ENCODE peak calls at places on chromosomes 1 and 21, in six cellular contexts. B is fibroblast of pulmonary artery, D is psoas muscle, G is hepatocyte, H is RWPE1, L is nephron progenitor cell. C is an unnamed sample.

GRCh38 chr1:240497908-240498307 is 114.0 kb downstream of the GREM2 start:
- DNase-seq in B (no peak), D (no peak), G (no peak), H (no peak), L (no peak), C (no peak)

GRCh38 chr1:177780096-177780700 is 189.7 kb downstream of the SEC16B start:
- DNase-seq in B (peak; percentile 76), D (no peak), G (peak; percentile 69), H (peak; percentile 48), L (no peak), C (peak; percentile 36)

GRCh38 chr1:97017895-97018294 is 296.3 kb downstream of the PTBP2 start:
- DNase-seq in B (no peak), D (no peak), G (peak; percentile 6), H (no peak), L (no peak), C (no peak)

GRCh38 chr1:15214507-15214906 is 32.5 kb upstream of the FHAD1 start:
- DNase-seq in B (peak; percentile 52), D (no peak), G (peak; percentile 76), H (no peak), L (peak; percentile 71), C (no peak)

GRCh38 chr21:34889537-34890257 is 159.4 kb downstream of the RUNX1 start:
- DNase-seq in B (peak; percentile 80), D (peak; percentile 84), G (peak; percentile 94), H (peak; percentile 74), L (peak; percentile 81), C (no peak)

GRCh38 chr1:228882041-228882784 is 146.9 kb downstream of the RHOU start:
- DNase-seq in B (no peak), D (no peak), G (no peak), H (no peak), L (no peak), C (no peak)

GRCh38 chr1:107704911-107705310 is 260.1 kb downstream of the VAV3 start:
- DNase-seq in B (no peak), D (no peak), G (no peak), H (no peak), L (no peak), C (no peak)

GRCh38 chr1:1832820-1833219 is 54.5 kb upstream of the NADK start:
- DNase-seq in B (no peak), D (no peak), G (no peak), H (no peak), L (no peak), C (no peak)

GRCh38 chr1:116679091-116679827 is 11.7 kb upstream of the IGSF3 start:
- DNase-seq in B (no peak), D (no peak), G (no peak), H (no peak), L (no peak), C (no peak)
- TF ChIP-seq CTCF in B (no peak), D (no peak), G (peak; percentile 13), H (no peak), L (no peak), C (no peak)

GRCh38 chr1:115793162-115793561 is 24.6 kb upstream of the CASQ2 start:
- DNase-seq in B (no peak), D (no peak), G (no peak), H (no peak), L (no peak), C (no peak)
- TF ChIP-seq CTCF in B (no peak), D (no peak), G (no peak), H (no peak), L (no peak), C (no peak)

GRCh38 chr1:205456383-205456867 is 580 bp upstream of the BLACAT1 start:
- DNase-seq in B (no peak), D (no peak), G (no peak), H (no peak), L (peak; percentile 45), C (no peak)
- TF ChIP-seq CTCF in B (no peak), D (no peak), G (no peak), H (no peak), L (peak; percentile 9), C (no peak)

DNA sequence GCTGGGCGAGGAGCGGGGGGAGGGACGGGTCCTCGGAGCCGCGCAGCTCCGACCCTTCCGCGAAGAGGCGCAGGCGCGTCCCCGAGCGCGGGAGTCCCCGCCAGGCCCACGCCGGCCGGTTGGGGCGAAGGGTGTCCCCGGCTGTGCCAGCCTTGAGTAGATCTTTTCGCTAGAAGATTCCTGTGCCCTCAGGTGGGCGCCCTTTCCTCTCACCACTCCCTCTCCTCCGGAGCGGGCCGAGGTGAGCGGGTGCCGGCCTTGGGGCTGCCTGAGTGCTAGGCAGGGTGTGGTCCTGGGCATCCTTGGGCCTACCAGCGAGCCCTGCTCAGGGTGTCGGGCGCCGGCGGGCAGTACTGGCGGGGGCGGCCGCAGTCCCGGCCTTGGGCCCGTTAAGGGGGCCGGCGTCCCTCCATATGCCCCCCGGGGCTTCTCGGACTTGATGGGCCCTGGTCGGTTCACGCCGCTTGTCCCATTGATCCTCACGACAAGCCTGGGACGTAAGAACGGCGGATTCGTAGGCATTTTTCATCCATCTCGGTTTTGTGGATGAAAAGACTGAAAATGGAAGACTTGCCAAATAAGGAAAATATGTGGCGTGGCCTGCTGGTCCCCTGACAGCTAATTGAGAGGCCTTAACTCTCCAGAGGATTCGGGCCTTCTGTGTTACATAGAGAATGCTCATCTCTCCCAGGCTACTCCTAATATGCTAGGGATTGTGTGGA is 712 bp downstream of the DEGS1 start:
- DNase-seq in B (peak; percentile 62), D (peak; percentile 65), G (peak; percentile 75), H (peak; percentile 50), L (peak; percentile 62), C (peak; percentile 46)
- TF ChIP-seq CTCF in B (no peak), D (no peak), G (peak; percentile 4), H (no peak), L (no peak), C (no peak)

DNA sequence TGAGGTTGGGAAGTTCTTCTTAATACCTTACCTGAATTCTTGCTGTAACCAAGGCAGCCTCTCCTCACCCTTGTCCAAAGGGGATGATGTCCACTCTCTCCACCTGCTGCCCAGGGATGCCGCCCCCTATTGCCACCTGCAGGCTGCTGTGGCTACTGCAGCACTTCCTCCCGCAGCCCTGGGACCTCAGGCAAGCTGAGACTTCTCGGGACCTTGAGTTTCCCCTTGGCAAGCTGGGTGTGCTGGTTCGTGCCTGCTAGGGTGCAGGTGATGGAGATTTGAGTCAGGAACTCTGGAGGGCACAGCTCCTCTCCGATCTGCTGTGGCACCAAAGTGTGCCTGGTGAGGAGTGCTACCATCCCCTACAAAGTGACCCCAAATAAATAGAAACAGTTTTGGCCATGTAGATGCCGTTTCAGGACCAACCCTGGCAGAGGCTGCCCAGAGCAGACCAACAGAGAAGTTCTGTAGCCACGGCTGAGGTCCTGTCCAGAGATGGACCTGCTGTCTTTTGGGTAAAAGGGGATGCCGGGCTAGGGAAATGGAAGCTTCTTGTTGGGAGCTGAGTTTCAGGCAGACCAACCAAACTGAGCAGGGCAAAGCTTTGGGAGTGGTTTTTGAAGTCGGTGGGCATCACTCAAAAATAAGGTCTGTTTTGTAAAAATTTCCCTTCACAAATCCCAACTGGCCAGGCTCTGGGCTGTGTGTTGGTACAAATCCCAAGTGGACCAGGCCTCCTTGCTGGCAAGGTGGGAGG is 31.7 kb downstream of the RUNX3 start:
- DNase-seq in B (peak; percentile 47), D (no peak), G (peak; percentile 75), H (peak; percentile 42), L (peak; percentile 77), C (no peak)
- TF ChIP-seq CTCF in B (peak; percentile 95), D (peak; percentile 52), G (peak; percentile 67), H (peak; percentile 51), L (peak; percentile 90), C (peak; percentile 55)

GRCh38 chr21:43354666-43355065 is 72.3 kb downstream of the SIK1 start:
- DNase-seq in B (no peak), D (no peak), G (no peak), H (no peak), L (no peak), C (no peak)

GRCh38 chr21:43355196-43355924 is 71.6 kb downstream of the SIK1 start:
- DNase-seq in B (no peak), D (no peak), G (no peak), H (no peak), L (no peak), C (no peak)

GRCh38 chr21:43357708-43358430 is 69.1 kb downstream of the SIK1 start:
- DNase-seq in B (no peak), D (no peak), G (no peak), H (no peak), L (no peak), C (no peak)

GRCh38 chr21:43354016-43354420 is 72.9 kb downstream of the SIK1 start:
- DNase-seq in B (no peak), D (no peak), G (no peak), H (no peak), L (no peak), C (no peak)

DNA sequence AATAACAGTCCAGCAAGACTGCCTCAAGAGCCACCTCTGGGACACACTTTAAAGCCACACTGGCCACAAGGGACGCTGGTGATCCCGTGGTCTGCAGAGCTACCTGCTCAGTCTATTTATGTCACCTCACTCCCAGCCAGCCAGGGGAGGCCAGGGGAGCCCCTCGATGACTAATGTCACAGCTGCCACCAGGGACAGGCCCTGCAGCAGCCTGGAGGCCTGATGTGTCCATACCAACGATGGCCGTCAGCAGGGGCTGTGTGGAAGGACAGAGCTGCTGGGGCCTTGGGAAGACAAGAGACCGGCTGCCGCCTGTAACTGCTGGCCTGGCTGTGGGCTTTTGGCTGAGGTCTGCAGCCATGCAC is 71.0 kb downstream of the SIK1 start:
- DNase-seq in B (no peak), D (no peak), G (peak; percentile 44), H (no peak), L (no peak), C (no peak)
- TF ChIP-seq CTCF in B (no peak), D (no peak), G (no peak), H (no peak), L (no peak), C (no peak)

DNA sequence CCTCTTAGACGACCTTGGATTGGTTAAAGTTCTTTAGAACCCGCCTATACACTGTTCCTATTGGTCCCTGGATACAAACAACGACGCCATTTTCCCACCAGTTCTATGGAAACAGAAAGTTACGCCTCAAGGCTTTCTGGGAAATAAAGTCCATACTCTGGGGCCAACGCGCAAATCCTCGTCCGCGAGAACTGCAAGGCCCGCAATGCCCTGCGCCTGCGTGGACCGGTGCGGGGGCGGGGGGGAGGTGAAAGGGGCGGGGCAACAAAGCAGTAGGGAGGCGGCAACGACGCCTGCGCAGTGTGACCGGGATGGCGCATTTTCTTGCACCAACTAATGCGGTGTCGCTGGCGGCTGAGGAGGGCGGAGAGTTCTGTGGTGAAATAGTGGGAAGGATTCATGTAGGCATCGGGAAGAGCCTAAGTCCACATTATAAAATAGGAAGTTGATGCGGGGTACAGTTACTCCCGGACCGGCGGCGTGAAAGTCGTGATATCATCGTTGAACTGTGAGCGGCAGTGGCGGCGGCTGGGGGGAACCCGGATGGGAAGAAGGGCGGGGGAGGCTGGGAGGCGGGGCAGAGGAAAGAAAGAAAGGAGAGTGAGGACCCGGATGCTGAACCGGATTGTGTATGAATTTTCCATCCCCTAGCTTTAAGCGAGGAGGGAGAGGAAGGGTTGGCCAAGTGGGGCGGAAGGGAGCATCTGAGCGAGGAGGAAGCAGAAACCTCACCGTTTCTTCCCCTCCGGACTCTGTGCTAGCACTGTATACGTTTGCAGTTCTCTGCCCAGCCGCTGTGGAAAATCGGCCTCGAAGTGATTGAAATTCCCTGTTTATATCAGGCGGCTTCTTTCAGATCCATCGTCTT is at the start of gene GGPS1:
- DNase-seq in B (peak; percentile 100), D (peak; percentile 98), G (peak; percentile 99), H (peak; percentile 96), L (peak; percentile 98), C (no peak)
- TF ChIP-seq CTCF in B (no peak), D (no peak), G (no peak), H (no peak), L (no peak), C (no peak)

GRCh38 chr1:224406216-224406615 is 28.4 kb downstream of the WDR26 start:
- DNase-seq in B (no peak), D (no peak), G (no peak), H (no peak), L (no peak), C (no peak)
- TF ChIP-seq CTCF in B (no peak), D (no peak), G (no peak), H (no peak), L (no peak), C (no peak)